ENCODE peak calls at places on chromosomes 12 and 14, in four cellular contexts. U, S, L and I are unnamed samples.

GRCh38 chr12:12723681-12724420 is 6.7 kb downstream of the CDKN1B start:
- DNase-seq in S (peak; percentile 65), U (peak; percentile 56), L (peak; percentile 24), I (no peak)

GRCh38 chr14:77542349-77543239 is 44.0 kb upstream of the ISM2 start:
- DNase-seq in U (peak; percentile 96), L (peak; percentile 19), S (no peak), I (no peak)

GRCh38 chr14:68191567-68192321 is 372.2 kb downstream of the RAD51B start:
- DNase-seq in L (peak; percentile 40), U (no peak), S (no peak), I (peak; percentile 1)

GRCh38 chr14:78902010-78902623 is 731.9 kb downstream of the NRXN3 start:
- DNase-seq in U (peak; percentile 57), L (peak; percentile 36), S (peak; percentile 71), I (no peak)

GRCh38 chr12:1645819-1646218 is 16.8 kb downstream of the WNT5B start:
- DNase-seq in L (no peak), U (no peak), S (no peak), I (no peak)

GRCh38 chr14:100609941-100610391 is 22.7 kb upstream of the BEGAIN start:
- DNase-seq in L (no peak), S (no peak), U (no peak), I (no peak)

GRCh38 chr12:108446766-108447165 is 68.3 kb upstream of the FICD start:
- DNase-seq in S (peak; percentile 65), U (peak; percentile 86), L (no peak), I (no peak)

GRCh38 chr12:127272864-127273263 is 994.1 kb upstream of the TMEM132C start:
- DNase-seq in U (no peak), L (no peak), S (peak; percentile 99), I (peak; percentile 77)

GRCh38 chr14:100611811-100612480 is 24.7 kb upstream of the BEGAIN start:
- DNase-seq in S (no peak), U (no peak), L (no peak), I (no peak)

GRCh38 chr12:15731940-15732339 is 57.2 kb downstream of the EPS8 start:
- DNase-seq in U (no peak), S (no peak), L (no peak), I (no peak)

GRCh38 chr12:120089105-120089504 is 27.4 kb downstream of the RAB35 start:
- DNase-seq in L (peak; percentile 9), U (no peak), S (no peak), I (no peak)

GRCh38 chr12:49941556-49942511 is 8.7 kb upstream of the AQP2 start:
- DNase-seq in L (no peak), S (no peak), U (no peak), I (no peak)

GRCh38 chr12:92059976-92060375 is 85.7 kb downstream of the BTG1 start:
- DNase-seq in U (no peak), S (peak; percentile 88), L (peak; percentile 80), I (no peak)

GRCh38 chr14:77406718-77407117 is 16.6 kb downstream of the NOXRED1 start:
- DNase-seq in L (peak; percentile 19), S (no peak), U (no peak), I (no peak)

GRCh38 chr12:3364226-3364625 is 126.8 kb upstream of the PRMT8 start:
- DNase-seq in U (no peak), S (no peak), L (no peak), I (no peak)

GRCh38 chr12:116377194-116377735 is 99.8 kb upstream of the MED13L start:
- DNase-seq in L (no peak), S (no peak), U (no peak), I (no peak)

GRCh38 chr12:106303202-106303820 is 778 bp downstream of the TCP11L2 start:
- DNase-seq in S (peak; percentile 92), L (peak; percentile 80), U (peak; percentile 42), I (no peak)

DNA sequence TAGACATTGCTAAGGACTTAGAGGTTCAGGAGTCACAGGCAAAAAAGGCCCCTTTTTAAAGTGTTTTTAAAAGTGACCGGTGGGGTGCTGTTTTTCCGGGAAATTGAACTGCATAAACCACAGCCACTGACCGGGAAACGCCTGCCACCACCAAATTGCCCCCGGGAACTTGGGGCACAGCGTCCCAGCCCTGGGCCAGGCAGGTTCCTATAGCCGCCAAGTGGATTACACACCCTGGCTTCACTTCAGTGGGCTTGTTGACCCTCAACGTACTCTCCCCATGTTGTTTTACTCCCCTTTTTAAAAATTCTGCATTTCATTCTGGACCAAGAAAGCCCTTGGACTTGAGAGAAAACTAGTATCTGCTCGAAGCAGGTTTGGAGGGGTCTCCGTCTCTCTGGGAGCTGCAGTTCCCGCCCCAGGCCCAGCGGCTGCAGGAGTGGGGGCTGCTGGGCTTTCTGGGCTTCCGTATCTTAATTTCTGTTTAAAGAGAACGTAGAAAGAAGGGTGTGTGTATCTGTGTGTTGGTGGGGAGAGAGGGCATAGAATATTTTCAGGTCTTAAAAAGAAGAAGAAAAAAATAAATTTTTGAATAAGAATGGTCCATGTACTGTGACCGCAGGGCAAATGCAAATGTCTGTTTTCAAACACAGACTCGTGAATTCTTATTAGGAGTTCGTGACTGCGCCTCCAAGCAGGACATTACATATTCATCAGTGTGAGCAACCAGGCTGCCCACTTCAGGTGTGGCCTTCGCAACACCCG is 82.9 kb downstream of the PAPOLA start:
- DNase-seq in S (no peak), L (no peak), U (no peak), I (no peak)
- TF ChIP-seq EZH2 in S (no peak), L (no peak), U (no peak), I (no peak)

DNA sequence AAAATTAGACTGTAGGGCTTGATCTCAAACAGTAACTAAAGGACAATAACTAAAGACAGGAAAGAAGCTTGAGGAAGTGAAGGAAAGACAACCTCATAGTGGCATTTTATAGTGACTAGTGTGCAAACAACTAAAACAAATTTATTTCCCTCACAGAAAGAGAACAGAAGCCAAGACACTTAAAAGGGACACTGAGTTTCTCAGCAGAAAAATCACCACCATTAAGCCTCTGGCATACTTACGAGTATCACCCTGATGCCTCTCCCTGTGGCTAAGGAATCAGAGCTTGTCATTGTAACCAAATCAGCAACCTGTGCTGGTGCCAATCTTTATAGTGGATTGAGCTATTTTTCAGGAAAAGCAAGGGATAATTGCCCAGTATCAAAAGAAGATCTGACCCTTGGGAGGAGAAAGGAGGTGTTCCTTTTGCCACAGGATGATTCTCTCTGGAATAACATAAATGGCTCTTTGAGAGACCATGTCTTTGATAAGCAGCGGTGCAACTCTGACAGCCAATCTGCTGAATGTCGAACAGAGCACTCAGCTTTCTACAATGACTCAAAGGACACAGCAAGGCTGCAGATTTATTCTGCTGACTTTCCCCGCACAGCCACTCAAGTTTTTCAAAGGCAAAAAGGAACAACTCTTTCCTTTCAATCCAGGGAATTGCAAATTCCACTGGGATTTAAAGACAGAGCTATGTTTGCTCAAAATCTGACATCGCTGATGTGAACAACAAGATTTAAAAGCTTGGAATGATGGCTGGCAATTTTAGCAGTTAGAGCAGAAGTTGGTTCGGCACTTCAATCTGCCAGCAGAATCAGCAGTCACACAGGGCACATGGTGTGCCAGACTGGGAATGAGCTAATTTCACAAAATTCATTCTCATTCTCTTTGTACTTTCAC is 34.6 kb downstream of the ATF7 start:
- DNase-seq in U (no peak), S (peak; percentile 56), L (no peak), I (no peak)
- H3K4me3 ChIP-seq in U (no peak overlapping the region), S (peak overlapping the region; percentile 43), L (no peak overlapping the region), I (no peak overlapping the region)

GRCh38 chr12:54587315-54587821 is 1.1 kb downstream of the PPP1R1A start:
- DNase-seq in L (no peak), U (peak; percentile 50), S (peak; percentile 9), I (no peak)

GRCh38 chr12:54586620-54587019 is 1.8 kb downstream of the PPP1R1A start:
- DNase-seq in L (no peak), U (no peak), S (no peak), I (no peak)

GRCh38 chr12:54588892-54589291 is 433 bp upstream of the PPP1R1A start:
- DNase-seq in L (no peak), S (no peak), U (no peak), I (no peak)

GRCh38 chr12:54589964-54590363 is 1.5 kb upstream of the PPP1R1A start:
- DNase-seq in S (no peak), U (no peak), L (no peak), I (no peak)

DNA sequence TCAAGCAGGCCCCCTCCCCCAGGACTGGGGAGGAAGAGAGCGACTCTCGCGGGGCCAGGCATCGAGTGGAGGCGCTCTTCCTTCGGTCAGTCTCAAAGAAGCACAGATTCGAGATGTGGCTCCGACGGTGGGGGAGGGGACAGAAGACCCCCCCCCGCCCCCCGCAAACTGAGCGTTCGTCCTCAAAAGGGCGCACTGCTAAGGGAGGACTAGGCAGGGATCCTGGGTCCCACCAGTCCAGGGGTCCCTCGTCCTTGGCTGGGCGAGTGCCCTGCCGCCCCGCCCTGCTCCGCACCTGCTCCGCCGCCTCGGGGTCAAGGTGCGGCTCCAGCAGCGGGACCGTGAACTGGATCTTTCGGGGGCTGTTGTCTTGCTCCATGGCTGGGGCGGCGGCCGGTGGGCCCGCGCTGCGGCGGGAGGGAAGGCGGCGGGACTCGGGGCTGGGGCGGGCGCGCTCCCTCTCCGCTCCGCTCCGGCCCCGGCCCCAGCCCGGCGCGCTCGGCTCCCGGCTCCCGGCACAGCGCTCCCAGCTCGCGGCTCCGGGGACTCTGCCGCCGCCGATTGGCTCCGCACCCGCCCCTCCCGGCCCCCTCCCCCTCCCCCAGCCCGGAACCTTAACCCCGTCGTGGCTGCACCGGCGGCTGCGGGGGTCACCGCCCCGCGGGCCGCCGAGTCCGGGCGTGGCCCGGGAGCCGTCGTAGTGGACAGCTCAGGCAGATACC is at the start of gene PPP1R1A:
- DNase-seq in S (peak; percentile 18), U (peak; percentile 55), L (no peak), I (no peak)
- TF ChIP-seq EZH2 in S (no peak), U (no peak), L (no peak), I (peak; percentile 57)

DNA sequence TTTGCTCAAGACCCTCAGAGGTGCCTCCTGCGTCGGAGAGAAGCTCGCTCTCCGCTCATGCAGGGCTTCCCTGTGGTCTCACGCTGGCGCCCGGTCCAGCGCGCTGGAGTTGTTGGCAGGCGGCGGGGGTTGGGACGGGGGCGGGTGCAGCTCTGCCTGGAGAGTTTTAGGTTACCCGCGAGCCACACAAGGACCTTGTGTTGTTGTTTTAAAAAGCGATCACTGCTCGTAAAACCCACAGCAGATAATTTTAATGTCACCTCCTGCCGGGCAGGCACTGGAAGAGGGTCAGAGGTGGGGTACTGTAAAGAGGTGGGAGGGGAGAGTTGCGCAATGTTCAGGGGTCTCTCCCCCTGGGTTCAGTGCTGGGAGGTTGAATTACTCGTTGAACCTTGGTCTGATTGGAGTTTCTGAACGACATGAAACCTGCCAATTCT is 853 bp downstream of the SMOC1 start:
- DNase-seq in U (no peak), S (peak; percentile 27), L (peak; percentile 33), I (no peak)
- H3K4me3 ChIP-seq in U (no peak overlapping the region), S (peak overlapping the region; percentile 54), L (no peak overlapping the region), I (peak overlapping the region; percentile 71)

GRCh38 chr14:60655898-60656754 is 6.8 kb upstream of the SIX1 start:
- DNase-seq in U (no peak), L (no peak), S (no peak), I (no peak)

GRCh38 chr14:60656755-60657608 is 7.7 kb upstream of the SIX1 start:
- DNase-seq in L (peak; percentile 87), U (peak; percentile 52), S (peak; percentile 83), I (no peak)

GRCh38 chr14:60658909-60659585 is 9.8 kb upstream of the SIX1 start:
- DNase-seq in S (no peak), L (peak; percentile 83), U (peak; percentile 65), I (no peak)

GRCh38 chr14:60658116-60658515 is 8.8 kb upstream of the SIX1 start:
- DNase-seq in S (no peak), U (no peak), L (no peak), I (no peak)

DNA sequence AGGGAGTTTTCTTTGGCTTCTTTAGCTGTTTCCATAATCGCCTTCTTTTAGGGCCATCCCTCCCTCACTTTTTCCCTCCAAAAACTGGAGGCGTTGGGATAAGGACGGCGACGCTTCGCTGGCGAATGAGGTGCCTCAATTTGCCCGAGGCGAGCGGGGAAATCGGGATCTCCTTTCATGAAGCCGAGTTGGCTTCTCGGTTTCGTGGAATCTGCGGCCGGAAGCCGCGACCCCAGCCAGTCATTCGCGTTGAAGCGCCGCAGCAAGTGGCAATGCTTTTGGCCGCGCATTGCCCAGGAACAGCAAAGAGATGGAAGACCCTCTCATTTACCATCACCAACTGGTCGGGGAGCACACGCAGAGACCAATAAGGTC is 8.3 kb upstream of the SIX1 start:
- DNase-seq in L (no peak), U (no peak), S (no peak), I (no peak)
- TF ChIP-seq EZH2 in L (no peak), U (no peak), S (no peak), I (no peak)